ENCODE peak calls at places on chromosome 17, in six cellular contexts. E is ACHN, N is HCT116, H is fibroblast of gingiva, Z is COLO829, Q is NCI-H187 treated with DMSO at 0.1 percent for 48 hours. K is an unnamed sample.

GRCh38 chr17:39636927-39637736 is at the start of gene STARD3:
- DNase-seq in E (peak), N (peak), H (peak), Z (peak), Q (peak), K (peak)

GRCh38 chr17:81026266-81027036 is 8.5 kb upstream of the BAIAP2 start:
- DNase-seq in E (no peak), N (no peak), H (no peak), Z (no peak), Q (no peak), K (no peak)

GRCh38 chr17:33169580-33170285 is 123.4 kb downstream of the ASIC2 start:
- DNase-seq in E (peak), N (no peak), H (peak), Z (no peak), Q (no peak), K (no peak)

GRCh38 chr17:82772026-82772425 is 20.2 kb downstream of the TBCD start:
- DNase-seq in E (peak), N (no peak), H (peak), Z (no peak), Q (no peak), K (peak)

GRCh38 chr17:21042434-21043295 is at the start of gene USP22:
- DNase-seq in E (no peak), N (no peak), H (no peak), Z (no peak), Q (no peak), K (no peak)

GRCh38 chr17:44546711-44547606 is 10.3 kb upstream of the FZD2 start:
- DNase-seq in E (peak), N (no peak), H (peak), Z (no peak), Q (no peak), K (no peak)

GRCh38 chr17:29219378-29220047 is 27.1 kb upstream of the CRYBA1 start:
- DNase-seq in E (peak), N (peak), H (peak), Z (peak), Q (no peak), K (peak)

GRCh38 chr17:39183766-39184165 is 13.7 kb downstream of the CACNB1 start:
- DNase-seq in E (no peak), N (no peak), H (no peak), Z (no peak), Q (no peak), K (no peak)